ENCODE peak calls at places on chromosomes 5 and 9, in ten cellular contexts. U is HCT116, I is small intestine, J is fibroblast of lung, D is mesendoderm, N is NT2/D1, L is BE2C, Q is colonic mucosa, R is spleen, Z is Panc1. M is an unnamed sample.

GRCh38 chr5:4857761-4858160 is 282.4 kb upstream of the ADAMTS16 start:
- DNase-seq in L (no peak), U (no peak), Z (no peak), D (no peak), Q (no peak), N (no peak), R (no peak), I (no peak), J (no peak), M (no peak)

GRCh38 chr5:10250804-10251276 is 760 bp downstream of the CCT5 start:
- DNase-seq in R (no peak), N (no peak), J (peak; percentile 33), Q (no peak), D (peak; percentile 42), L (no peak), U (no peak), Z (no peak), I (no peak), M (no peak)

GRCh38 chr5:60340965-60341471 is 358.9 kb downstream of the DEPDC1B start:
- DNase-seq in I (no peak), U (no peak), L (no peak), Z (no peak), N (no peak), J (no peak), Q (no peak), D (no peak), R (no peak), M (no peak)

GRCh38 chr9:110479481-110479880 is 100.1 kb downstream of the SVEP1 start:
- DNase-seq in L (no peak), Z (no peak), U (no peak), Q (no peak), I (no peak), J (no peak), D (no peak), R (no peak), N (no peak), M (no peak)

GRCh38 chr5:88398316-88398715 is 129.7 kb upstream of the TMEM161B start:
- DNase-seq in L (no peak), D (peak; percentile 14), Q (no peak), Z (no peak), N (no peak), J (no peak), R (no peak), U (no peak), I (no peak), M (no peak)

GRCh38 chr9:90038778-90039177 is 434.0 kb downstream of the GADD45G start:
- DNase-seq in Q (no peak), L (no peak), R (peak; percentile 42), I (no peak), N (no peak), J (no peak), U (no peak), D (no peak), Z (no peak), M (no peak)

GRCh38 chr5:57915536-57915935 is 432.9 kb upstream of the ACTBL2 start:
- DNase-seq in U (no peak), L (no peak), Q (no peak), J (no peak), I (no peak), D (no peak), N (no peak), Z (no peak), R (no peak), M (no peak)

GRCh38 chr5:5613261-5613990 is 190.9 kb downstream of the ICE1 start:
- DNase-seq in N (no peak), R (no peak), J (no peak), I (no peak), Z (no peak), L (no peak), U (no peak), Q (no peak), D (no peak), M (no peak)

GRCh38 chr5:139885172-139885856 is 89.7 kb downstream of the PSD2 start:
- DNase-seq in N (no peak), D (no peak), Q (no peak), J (no peak), Z (no peak), U (no peak), I (no peak), L (no peak), R (no peak), M (no peak)

GRCh38 chr5:139881145-139881733 is 85.6 kb downstream of the PSD2 start:
- DNase-seq in N (no peak), I (no peak), L (peak; percentile 38), R (peak; percentile 47), Q (no peak), U (no peak), D (peak; percentile 35), J (no peak), Z (no peak), M (no peak)

GRCh38 chr5:139884144-139884543 is 88.5 kb downstream of the PSD2 start:
- DNase-seq in I (no peak), Q (no peak), R (peak; percentile 47), Z (no peak), U (no peak), D (no peak), J (no peak), N (no peak), L (no peak), M (peak; percentile 53)

GRCh38 chr5:139884734-139885133 is 89.1 kb downstream of the PSD2 start:
- DNase-seq in D (no peak), Z (no peak), Q (no peak), R (peak; percentile 57), N (no peak), J (no peak), L (no peak), I (no peak), U (no peak), M (no peak)

DNA sequence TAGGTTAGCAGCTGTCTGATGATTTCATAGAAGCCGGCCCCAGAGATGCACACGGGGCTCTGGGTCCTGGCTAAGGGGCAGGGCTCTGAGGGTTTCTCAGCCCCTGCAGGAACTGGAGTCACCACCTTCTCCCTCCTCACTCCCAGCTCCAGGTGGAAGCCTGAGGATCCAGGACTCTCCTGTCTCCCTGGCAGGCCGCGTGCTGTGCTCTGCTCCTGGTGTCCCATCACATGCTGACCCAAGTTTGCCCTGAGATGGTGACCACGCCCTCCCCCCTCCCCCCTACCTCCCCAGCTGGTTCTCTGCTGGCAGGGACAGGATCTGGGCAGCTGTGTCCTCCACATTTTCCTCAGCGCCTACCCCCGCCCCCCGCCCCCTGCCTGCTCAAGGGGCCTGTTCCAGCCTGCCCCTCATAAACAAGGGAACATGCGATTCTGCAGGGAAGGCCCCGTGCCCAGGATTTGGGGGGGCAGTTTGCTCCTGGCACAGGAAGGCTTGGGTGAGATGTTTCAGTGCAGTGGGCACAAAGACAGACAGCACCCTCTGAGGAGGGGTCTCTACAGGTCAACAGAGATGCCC is 87.4 kb downstream of the PSD2 start:
- DNase-seq in N (no peak), R (peak; percentile 62), L (peak; percentile 40), D (no peak), Q (no peak), I (no peak), J (no peak), U (no peak), Z (no peak), M (no peak)
- H3K4me1 ChIP-seq in N (peaks cover 4% of the 10 kb centered on the region), R (peaks cover 5% of the 10 kb centered on the region), L (peaks cover 38% of the 10 kb centered on the region), D (no peaks in the 10 kb centered on the region), Q (no peaks in the 10 kb centered on the region), I (no peaks in the 10 kb centered on the region), J (no peaks in the 10 kb centered on the region), U (peaks cover 3% of the 10 kb centered on the region), Z (no peaks in the 10 kb centered on the region), M (peaks cover 39% of the 10 kb centered on the region)

GRCh38 chr9:105257767-105258166 is 13.3 kb downstream of the SLC44A1 start:
- DNase-seq in Z (no peak), I (no peak), J (no peak), R (no peak), N (no peak), U (no peak), L (no peak), Q (no peak), D (no peak), M (no peak)

GRCh38 chr9:105251133-105251532 is 6.7 kb downstream of the SLC44A1 start:
- DNase-seq in U (no peak), Z (no peak), D (no peak), Q (no peak), L (no peak), R (no peak), I (no peak), N (no peak), J (no peak), M (no peak)

GRCh38 chr9:105251733-105252404 is 7.4 kb downstream of the SLC44A1 start:
- DNase-seq in D (no peak), N (no peak), R (no peak), U (no peak), Z (no peak), Q (no peak), J (no peak), L (no peak), I (no peak), M (no peak)

GRCh38 chr9:105252405-105252756 is 7.9 kb downstream of the SLC44A1 start:
- DNase-seq in U (no peak), J (no peak), I (no peak), L (no peak), N (no peak), R (no peak), Q (peak; percentile 55), Z (no peak), D (no peak), M (no peak)

GRCh38 chr9:105254226-105254625 is 9.8 kb downstream of the SLC44A1 start:
- DNase-seq in R (no peak), Q (peak; percentile 85), N (no peak), I (peak; percentile 79), J (no peak), L (no peak), Z (no peak), U (no peak), D (no peak), M (no peak)
- H3K4me1 ChIP-seq in R (peaks cover 28% of the 10 kb centered on the region), Q (peaks cover 11% of the 10 kb centered on the region), N (no peaks in the 10 kb centered on the region), I (peaks cover 17% of the 10 kb centered on the region), J (no peaks in the 10 kb centered on the region), L (no peaks in the 10 kb centered on the region), Z (no peaks in the 10 kb centered on the region), U (no peaks in the 10 kb centered on the region), D (no peaks in the 10 kb centered on the region), M (peaks cover 21% of the 10 kb centered on the region)

GRCh38 chr5:81747030-81747429 is 3.9 kb downstream of the SSBP2 start:
- DNase-seq in L (no peak), Q (no peak), U (no peak), Z (no peak), N (no peak), I (no peak), R (no peak), D (no peak), J (no peak), M (no peak)

GRCh38 chr5:81750308-81751008 is 439 bp downstream of the SSBP2 start:
- DNase-seq in D (no peak), Q (peak; percentile 21), L (peak; percentile 16), U (no peak), R (no peak), J (no peak), Z (no peak), I (peak; percentile 23), N (no peak), M (no peak)

GRCh38 chr5:81749562-81750307 is 1.2 kb downstream of the SSBP2 start:
- DNase-seq in R (peak; percentile 92), D (peak; percentile 53), U (no peak), J (no peak), N (no peak), I (peak; percentile 9), Z (no peak), L (peak; percentile 55), Q (peak; percentile 38), M (peak; percentile 27)

GRCh38 chr5:81749186-81749561 is 1.7 kb downstream of the SSBP2 start:
- DNase-seq in R (no peak), I (peak; percentile 5), D (no peak), J (peak; percentile 48), Q (no peak), N (no peak), U (no peak), L (no peak), Z (no peak), M (no peak)

GRCh38 chr5:81748556-81748955 is 2.3 kb downstream of the SSBP2 start:
- DNase-seq in R (no peak), N (no peak), I (no peak), L (no peak), D (no peak), U (no peak), Z (no peak), J (peak; percentile 26), Q (no peak), M (no peak)
- H3K4me1 ChIP-seq in R (peaks cover 41% of the 10 kb centered on the region), N (peaks cover 3% of the 10 kb centered on the region), I (no peaks in the 10 kb centered on the region), L (peaks cover 17% of the 10 kb centered on the region), D (peaks cover 3% of the 10 kb centered on the region), U (peaks cover 6% of the 10 kb centered on the region), Z (peaks cover 17% of the 10 kb centered on the region), J (peaks cover 6% of the 10 kb centered on the region), Q (no peaks in the 10 kb centered on the region), M (peaks cover 48% of the 10 kb centered on the region)

GRCh38 chr9:37964740-37965081 is 60.8 kb upstream of the SLC25A51 start:
- DNase-seq in I (peak; percentile 19), R (no peak), Z (no peak), D (no peak), U (no peak), L (no peak), N (no peak), J (no peak), Q (no peak), M (no peak)

GRCh38 chr9:37967272-37967581 is 63.3 kb upstream of the SLC25A51 start:
- DNase-seq in J (no peak), L (no peak), Q (no peak), D (no peak), R (no peak), Z (no peak), I (no peak), N (no peak), U (no peak), M (no peak)

GRCh38 chr9:37966443-37967271 is 62.7 kb upstream of the SLC25A51 start:
- DNase-seq in Z (no peak), J (no peak), L (no peak), N (no peak), D (no peak), Q (peak; percentile 50), I (peak; percentile 71), R (peak; percentile 39), U (no peak), M (no peak)

GRCh38 chr9:37963936-37964739 is 60.2 kb upstream of the SLC25A51 start:
- DNase-seq in U (no peak), R (no peak), N (no peak), I (peak; percentile 91), L (peak; percentile 44), Q (peak; percentile 66), D (no peak), Z (no peak), J (peak; percentile 98), M (no peak)

DNA sequence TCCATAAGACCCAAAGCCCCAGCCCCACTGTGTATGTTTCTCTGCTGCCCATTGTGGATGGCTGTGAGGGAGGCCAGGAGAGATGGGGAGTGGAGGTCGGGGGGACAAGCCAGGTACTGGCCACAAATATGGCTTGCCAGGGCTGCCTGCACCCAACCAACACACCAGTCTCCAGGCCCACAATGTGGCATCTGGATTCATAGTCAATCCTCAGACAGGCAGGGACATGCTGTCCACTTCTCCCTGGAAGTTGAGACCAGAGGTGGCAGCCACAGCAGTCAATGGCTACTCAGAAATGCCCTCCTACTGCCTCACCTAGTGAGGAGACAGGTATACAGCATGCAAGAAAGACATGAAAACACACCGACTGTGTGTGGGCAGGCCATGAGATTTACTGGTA is 61.2 kb upstream of the SLC25A51 start:
- DNase-seq in R (no peak), Z (no peak), N (no peak), J (no peak), D (no peak), I (peak; percentile 14), U (no peak), Q (no peak), L (no peak), M (no peak)
- H3K4me1 ChIP-seq in R (peaks cover 17% of the 10 kb centered on the region), Z (peaks cover 56% of the 10 kb centered on the region), N (peaks cover 3% of the 10 kb centered on the region), J (peaks cover 36% of the 10 kb centered on the region), D (no peaks in the 10 kb centered on the region), I (peaks cover 8% of the 10 kb centered on the region), U (peaks cover 58% of the 10 kb centered on the region), Q (peaks cover 32% of the 10 kb centered on the region), L (no peaks in the 10 kb centered on the region), M (peaks cover 46% of the 10 kb centered on the region)